ENCODE peak calls at places on chromosomes 7 and 10, in six cellular contexts. E, Q, O, R, X and P are unnamed samples.
A peak's percentile ranks its signal among the peaks of the same experiment; 100 is the strongest.

GRCh38 chr10:17586741-17587720 is 30.1 kb downstream of the HACD1 start:
- DNase-seq in O (peak; percentile 39), E (peak; percentile 9), X (no peak), Q (no peak), R (no peak), P (no peak)

GRCh38 chr10:84179059-84179710 is 5.6 kb downstream of the GPR15LG start:
- DNase-seq in Q (no peak), O (no peak), E (peak; percentile 6), X (no peak), R (no peak), P (peak; percentile 98)

GRCh38 chr7:157620616-157621015 is 283.8 kb downstream of the DNAJB6 start:
- DNase-seq in R (peak; percentile 57), X (no peak), E (no peak), O (no peak), Q (no peak), P (no peak)

GRCh38 chr10:46550076-46550790 is 6.2 kb downstream of the GPRIN2 start:
- DNase-seq in R (peak; percentile 65), X (peak; percentile 19), O (no peak), E (no peak), Q (no peak), P (no peak)

GRCh38 chr7:155921804-155922506 is 109.7 kb upstream of the SHH start:
- DNase-seq in O (peak; percentile 2), Q (no peak), X (no peak), E (no peak), R (peak; percentile 42), P (peak; percentile 68)

GRCh38 chr10:79104264-79104954 is 35.6 kb downstream of the ZMIZ1 start:
- DNase-seq in Q (no peak), R (peak; percentile 90), E (peak; percentile 65), O (no peak), X (no peak), P (no peak)

GRCh38 chr7:26863504-26864308 is 684 bp downstream of the SKAP2 start:
- DNase-seq in X (no peak), O (peak; percentile 44), R (no peak), Q (no peak), E (peak; percentile 65), P (no peak)

GRCh38 chr7:21587139-21587773 is 44.4 kb downstream of the DNAH11 start:
- DNase-seq in R (no peak), E (no peak), X (no peak), O (peak; percentile 16), Q (no peak), P (no peak)

GRCh38 chr7:12090757-12091134 is 120.3 kb upstream of the TMEM106B start:
- DNase-seq in O (no peak), E (no peak), Q (no peak), X (no peak), R (no peak), P (no peak)

GRCh38 chr7:137443616-137444015 is 100.1 kb upstream of the PTN start:
- DNase-seq in O (no peak), Q (no peak), X (no peak), R (no peak), E (peak; percentile 85), P (peak; percentile 0)

GRCh38 chr7:129855935-129856717 is 96.6 kb downstream of the UBE2H start:
- DNase-seq in R (no peak), O (no peak), E (no peak), X (no peak), Q (no peak), P (no peak)

GRCh38 chr7:72244826-72245398 is 167.2 kb downstream of the CALN1 start:
- DNase-seq in E (no peak), X (no peak), Q (no peak), R (no peak), O (no peak), P (no peak)

GRCh38 chr7:131493559-131493958 is 62.9 kb downstream of the PODXL start:
- DNase-seq in R (no peak), X (no peak), O (no peak), Q (no peak), E (no peak), P (no peak)

GRCh38 chr10:34811126-34811967 is 3.7 kb downstream of the PARD3 start:
- DNase-seq in X (no peak), E (no peak), R (no peak), Q (no peak), O (peak; percentile 70), P (no peak)

GRCh38 chr7:134028853-134029252 is 98.3 kb upstream of the LRGUK start:
- DNase-seq in R (no peak), X (no peak), E (no peak), Q (no peak), O (peak; percentile 38), P (no peak)

GRCh38 chr10:12720217-12720981 is 281.1 kb downstream of the CCDC3 start:
- DNase-seq in R (peak; percentile 84), E (peak; percentile 91), O (no peak), Q (peak; percentile 46), X (peak; percentile 50), P (peak; percentile 78)

GRCh38 chr7:99395616-99396327 is 12.6 kb downstream of the PDAP1 start:
- DNase-seq in E (no peak), O (peak; percentile 33), X (no peak), R (no peak), Q (no peak), P (no peak)
- TF ChIP-seq CTCF in E (no peak), O (no peak), X (no peak), R (no peak), Q (no peak), P (no peak)

DNA sequence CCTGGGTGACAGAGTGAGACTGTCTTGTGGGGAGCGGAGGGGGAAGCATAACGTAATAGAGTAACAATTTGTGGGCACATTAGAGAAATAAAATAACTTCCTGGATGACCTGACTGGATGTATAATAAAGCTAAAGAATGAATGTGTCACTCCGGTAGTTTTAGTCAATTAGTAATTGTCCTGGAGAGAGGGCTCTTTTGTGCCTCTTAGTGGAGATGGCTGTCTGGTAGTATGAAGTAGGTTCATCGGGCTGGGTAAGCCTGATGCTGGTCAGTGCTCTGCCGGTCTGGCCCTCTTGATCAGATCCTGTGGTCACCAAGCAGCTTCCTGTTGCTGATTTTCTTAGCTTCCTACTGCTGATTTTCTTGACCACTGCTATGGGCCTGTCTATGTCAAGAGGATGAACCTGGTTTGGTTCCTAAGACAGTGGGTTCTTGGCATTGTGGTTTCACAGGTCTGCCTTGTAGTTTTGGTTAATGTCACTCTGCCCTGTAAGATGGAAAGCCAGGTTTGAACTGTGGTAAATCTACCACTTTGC is 34.1 kb downstream of the ZRANB1 start:
- DNase-seq in R (no peak), Q (no peak), E (no peak), O (no peak), X (no peak), P (no peak)
- H3K27ac ChIP-seq in R (no peak overlapping the region), Q (no peak overlapping the region), E (no peak overlapping the region), O (no peak overlapping the region), X (no peak overlapping the region), P (no peak overlapping the region)

GRCh38 chr7:31058122-31058521 is 6.0 kb downstream of the ADCYAP1R1 start:
- DNase-seq in O (no peak), R (no peak), X (no peak), E (no peak), Q (no peak), P (no peak)

GRCh38 chr7:31061185-31061584 is 9.1 kb downstream of the ADCYAP1R1 start:
- DNase-seq in Q (no peak), X (no peak), O (peak; percentile 57), E (no peak), R (no peak), P (no peak)

GRCh38 chr7:31058688-31059087 is 6.6 kb downstream of the ADCYAP1R1 start:
- DNase-seq in X (no peak), R (no peak), E (no peak), Q (no peak), O (no peak), P (no peak)

GRCh38 chr7:31056775-31057346 is 4.8 kb downstream of the ADCYAP1R1 start:
- DNase-seq in Q (no peak), R (no peak), O (peak; percentile 64), X (no peak), E (no peak), P (no peak)

GRCh38 chr7:31059551-31059950 is 7.4 kb downstream of the ADCYAP1R1 start:
- DNase-seq in O (peak; percentile 85), E (no peak), X (no peak), Q (no peak), R (peak; percentile 68), P (no peak)
- TF ChIP-seq CTCF in O (peak; percentile 57), E (no peak), X (no peak), Q (no peak), R (no peak), P (no peak)

GRCh38 chr10:51683031-51683830 is 16.2 kb downstream of the CSTF2T start:
- DNase-seq in Q (no peak), X (no peak), E (peak; percentile 83), O (no peak), R (no peak), P (no peak)
- H3K27ac ChIP-seq in Q (no peak overlapping the region), X (peak overlapping the region; percentile 1), E (no peak overlapping the region), O (no peak overlapping the region), R (no peak overlapping the region), P (no peak overlapping the region)

GRCh38 chr7:77940647-77941046 is 142.1 kb downstream of the PHTF2 start:
- DNase-seq in R (no peak), X (no peak), O (peak; percentile 64), Q (peak; percentile 6), E (peak; percentile 62), P (peak; percentile 34)
- TF ChIP-seq CTCF in R (no peak), X (peak; percentile 64), O (peak; percentile 90), Q (peak; percentile 77), E (peak; percentile 80), P (peak; percentile 75)

DNA sequence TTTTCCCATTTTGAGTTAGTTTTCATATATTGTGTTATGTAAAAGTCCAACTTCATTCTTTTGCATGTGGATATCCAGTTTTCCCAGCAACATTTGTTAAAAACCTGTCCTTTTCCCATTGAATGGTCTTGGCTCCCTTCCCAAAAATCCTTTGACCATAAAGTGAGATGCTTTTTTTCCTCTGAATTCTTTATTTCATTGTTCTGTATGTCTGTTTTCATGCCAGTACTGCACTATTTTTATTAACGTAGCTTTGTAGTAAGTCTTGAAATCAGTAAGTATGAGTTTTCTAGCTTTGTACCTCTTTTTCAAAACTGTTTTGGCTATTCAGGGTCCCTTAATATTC is 20.0 kb downstream of the C1GALT1 start:
- DNase-seq in Q (no peak), E (no peak), O (no peak), R (no peak), X (no peak), P (no peak)
- H3K27ac ChIP-seq in Q (no peak overlapping the region), E (no peak overlapping the region), O (peak overlapping the region; percentile 90), R (no peak overlapping the region), X (no peak overlapping the region), P (no peak overlapping the region)

DNA sequence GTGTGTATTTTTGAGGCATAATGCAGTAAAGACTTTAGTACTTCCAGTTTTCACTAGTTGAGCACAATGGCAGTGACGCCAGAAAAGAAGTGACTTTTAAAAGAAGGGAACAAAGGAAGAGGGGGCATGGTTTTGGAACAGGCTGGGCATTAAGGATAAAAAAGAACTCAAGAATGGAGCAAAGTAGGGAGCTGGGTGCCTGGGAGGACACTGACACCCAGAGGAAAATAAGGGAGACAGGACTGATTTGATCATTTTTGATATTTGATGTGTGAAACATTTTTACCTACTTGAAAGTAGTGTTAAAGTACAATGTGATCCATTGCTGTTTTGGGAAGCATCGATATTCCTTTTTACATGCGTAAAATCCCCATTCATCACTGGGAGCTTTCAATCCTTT is 85.4 kb downstream of the ADAM12 start:
- DNase-seq in Q (no peak), X (no peak), E (peak; percentile 49), R (no peak), O (peak; percentile 16), P (no peak)
- TF ChIP-seq CTCF in Q (peak; percentile 42), X (peak; percentile 14), E (peak; percentile 42), R (no peak), O (peak; percentile 19), P (no peak)